ENCODE peak calls at places on chromosomes 16 and 17, in nine cellular contexts. L is MM.1S, G is neural progenitor cell, R is fibroblast of lung, E is HCT116, X is GM23248, I is colonic mucosa, Z is IMR-90, V is adipocyte. N is an unnamed sample.

GRCh38 chr16:84571506-84571905 is 46.4 kb downstream of the COTL1 start:
- DNase-seq in I (no peak), Z (no peak), X (no peak), E (no peak), V (no peak), G (no peak), R (no peak), L (no peak), N (no peak)

GRCh38 chr17:50558955-50559614 is 1.4 kb upstream of the CACNA1G start:
- DNase-seq in E (no peak), L (no peak), Z (no peak), X (no peak), V (no peak), I (peak; percentile 29), G (peak; percentile 86), R (no peak), N (peak; percentile 95)

GRCh38 chr17:10031606-10032005 is 126.5 kb upstream of the RCVRN start:
- DNase-seq in X (no peak), L (no peak), G (no peak), E (no peak), V (no peak), I (no peak), R (no peak), Z (no peak), N (no peak)

GRCh38 chr16:71230122-71230845 is at the start of gene HYDIN:
- DNase-seq in L (no peak), X (peak; percentile 63), I (peak; percentile 40), Z (peak; percentile 30), V (peak; percentile 57), R (peak; percentile 37), E (no peak), G (peak; percentile 98), N (peak; percentile 97)

GRCh38 chr17:4497101-4497824 is 1.4 kb upstream of the SPNS2 start:
- DNase-seq in V (peak; percentile 8), E (no peak), Z (peak; percentile 52), X (peak; percentile 42), L (peak; percentile 70), G (no peak), I (no peak), R (no peak), N (no peak)

GRCh38 chr17:37107406-37108083 is 158.8 kb downstream of the AATF start:
- DNase-seq in E (no peak), Z (peak; percentile 41), X (peak; percentile 57), L (no peak), G (no peak), V (peak; percentile 19), I (no peak), R (peak; percentile 18), N (peak; percentile 61)

GRCh38 chr17:20009052-20009301 is 182 bp upstream of the SPECC1 start:
- DNase-seq in I (no peak), V (no peak), Z (no peak), L (no peak), E (no peak), X (peak; percentile 65), R (no peak), G (no peak), N (no peak)

GRCh38 chr17:8797621-8798175 is 1.5 kb downstream of the MFSD6L start:
- DNase-seq in I (no peak), V (no peak), X (no peak), L (no peak), E (no peak), Z (no peak), R (no peak), G (no peak), N (peak; percentile 36)

GRCh38 chr16:47375423-47375822 is 85.4 kb downstream of the ITFG1 start:
- DNase-seq in X (no peak), V (no peak), Z (peak; percentile 28), E (no peak), L (no peak), I (no peak), R (no peak), G (no peak), N (no peak)

GRCh38 chr16:19169081-19169639 is 1.1 kb downstream of the SYT17 start:
- DNase-seq in L (no peak), R (no peak), I (peak; percentile 60), Z (no peak), G (no peak), E (no peak), X (no peak), V (no peak), N (peak; percentile 62)

DNA sequence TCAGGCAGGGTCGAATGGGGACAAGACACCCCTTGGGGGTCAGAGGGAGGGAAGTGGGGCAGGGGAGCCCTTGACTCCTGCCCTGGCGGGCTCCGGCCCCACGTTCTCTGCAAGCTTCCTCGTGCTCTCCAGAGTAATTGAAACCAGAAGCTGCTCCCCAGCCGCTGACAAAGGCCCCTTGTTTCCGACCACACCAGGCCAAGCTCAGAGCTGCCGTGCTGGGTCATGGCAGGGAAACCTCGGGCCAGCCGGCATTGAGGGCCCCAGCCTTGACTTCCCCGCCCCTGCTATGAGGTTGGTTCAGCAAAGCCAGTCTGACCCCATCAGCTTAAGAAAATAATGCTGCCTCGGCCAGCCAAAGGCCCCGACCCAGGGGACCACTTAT is 43.3 kb downstream of the TIMM22 start:
- DNase-seq in V (no peak), I (no peak), Z (no peak), L (no peak), X (no peak), R (no peak), G (no peak), E (no peak), N (no peak)
- H3K4me1 ChIP-seq in V (peaks cover 16% of the 10 kb centered on the region), I (no peaks in the 10 kb centered on the region), Z (no peaks in the 10 kb centered on the region), L (no peaks in the 10 kb centered on the region), X (no peaks in the 10 kb centered on the region), R (peaks cover 2% of the 10 kb centered on the region), G (peaks cover 24% of the 10 kb centered on the region), E (no peaks in the 10 kb centered on the region), N (no peaks in the 10 kb centered on the region)

DNA sequence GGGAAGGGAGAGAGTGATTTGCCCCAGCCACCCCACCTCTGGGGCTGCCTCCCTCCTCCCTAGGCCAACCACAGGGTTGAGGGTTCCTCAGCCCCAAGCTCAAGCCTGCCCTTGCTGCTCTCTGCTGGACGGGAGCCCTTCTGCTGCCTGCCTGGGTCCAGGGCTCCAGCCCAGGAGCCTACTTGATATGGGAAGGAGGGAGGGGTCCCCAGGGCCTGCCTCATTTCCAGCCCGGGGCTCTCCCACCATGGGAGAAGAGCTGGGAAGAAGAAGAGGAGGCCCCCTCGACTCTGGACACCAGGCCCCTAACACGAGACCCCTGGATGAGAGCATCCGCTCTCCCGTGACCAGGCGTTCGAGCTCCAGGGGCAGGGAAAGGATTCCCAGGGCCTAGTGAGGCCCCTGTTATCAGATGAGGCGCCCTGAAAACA is 726 bp downstream of the SLC16A5 start:
- DNase-seq in L (no peak), I (no peak), Z (no peak), R (no peak), X (no peak), G (peak; percentile 33), V (no peak), E (no peak), N (peak; percentile 83)
- H3K9ac ChIP-seq in L (no peak overlapping the region), I (peak overlapping the region; percentile 93), Z (peak overlapping the region; percentile 73), R (no peak overlapping the region), X (peak overlapping the region; percentile 82), G (peak overlapping the region; percentile 11), V (peak overlapping the region; percentile 92), E (peak overlapping the region; percentile 97), N (peak overlapping the region; percentile 90)

GRCh38 chr16:3375680-3376079 is 20.0 kb downstream of the OR2C1 start:
- DNase-seq in E (no peak), X (no peak), L (no peak), Z (no peak), I (no peak), V (no peak), R (no peak), G (no peak), N (no peak)

GRCh38 chr16:3383045-3383448 is 17.8 kb downstream of the ZSCAN32 start:
- DNase-seq in G (no peak), I (no peak), V (no peak), X (peak; percentile 5), L (no peak), R (no peak), E (no peak), Z (no peak), N (no peak)

DNA sequence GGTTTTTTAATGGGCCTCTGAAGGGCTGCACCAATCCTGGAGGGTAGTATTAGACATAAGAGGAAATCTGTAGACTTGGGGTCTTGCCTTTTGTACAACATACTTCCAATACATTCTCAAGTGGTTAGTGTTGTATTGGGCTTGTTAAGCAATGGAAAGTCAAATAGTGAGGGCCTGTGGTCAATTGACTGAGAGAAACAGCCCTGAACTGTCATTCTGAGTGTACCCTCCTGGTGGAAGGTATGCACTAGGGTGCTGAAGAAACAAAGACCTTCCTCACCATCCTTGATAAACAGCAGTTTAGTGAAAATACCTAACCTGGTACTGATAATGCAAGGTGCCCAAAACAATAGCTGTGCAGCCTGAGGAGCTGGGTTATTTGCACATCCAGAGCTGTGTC is 22.2 kb downstream of the OR2C1 start:
- DNase-seq in E (no peak), I (no peak), L (no peak), V (no peak), X (no peak), Z (no peak), R (no peak), G (no peak), N (no peak)
- H3K9me3 ChIP-seq in E (peaks cover 13% of the 10 kb centered on the region), I (peaks cover 14% of the 10 kb centered on the region), L (no peaks in the 10 kb centered on the region), V (peaks cover 64% of the 10 kb centered on the region), X (peaks cover 9% of the 10 kb centered on the region), Z (peaks cover 68% of the 10 kb centered on the region), R (peaks cover 8% of the 10 kb centered on the region), G (peaks cover 22% of the 10 kb centered on the region), N (peaks cover 29% of the 10 kb centered on the region)

GRCh38 chr17:77404812-77405581 is 264.2 kb downstream of the SEC14L1 start:
- DNase-seq in V (no peak), R (peak; percentile 58), X (peak; percentile 88), I (peak; percentile 62), E (no peak), G (no peak), Z (peak; percentile 86), L (no peak), N (no peak)

GRCh38 chr17:77400445-77400870 is 259.7 kb downstream of the SEC14L1 start:
- DNase-seq in X (peak; percentile 67), Z (no peak), E (no peak), V (no peak), R (no peak), L (no peak), G (peak; percentile 59), I (no peak), N (peak; percentile 90)

GRCh38 chr17:77399319-77399959 is 258.7 kb downstream of the SEC14L1 start:
- DNase-seq in R (no peak), V (no peak), I (no peak), G (no peak), E (no peak), X (no peak), L (no peak), Z (no peak), N (no peak)

GRCh38 chr17:77403854-77404253 is 263.1 kb downstream of the SEC14L1 start:
- DNase-seq in Z (no peak), R (no peak), I (no peak), E (no peak), G (no peak), V (no peak), L (no peak), X (no peak), N (no peak)

DNA sequence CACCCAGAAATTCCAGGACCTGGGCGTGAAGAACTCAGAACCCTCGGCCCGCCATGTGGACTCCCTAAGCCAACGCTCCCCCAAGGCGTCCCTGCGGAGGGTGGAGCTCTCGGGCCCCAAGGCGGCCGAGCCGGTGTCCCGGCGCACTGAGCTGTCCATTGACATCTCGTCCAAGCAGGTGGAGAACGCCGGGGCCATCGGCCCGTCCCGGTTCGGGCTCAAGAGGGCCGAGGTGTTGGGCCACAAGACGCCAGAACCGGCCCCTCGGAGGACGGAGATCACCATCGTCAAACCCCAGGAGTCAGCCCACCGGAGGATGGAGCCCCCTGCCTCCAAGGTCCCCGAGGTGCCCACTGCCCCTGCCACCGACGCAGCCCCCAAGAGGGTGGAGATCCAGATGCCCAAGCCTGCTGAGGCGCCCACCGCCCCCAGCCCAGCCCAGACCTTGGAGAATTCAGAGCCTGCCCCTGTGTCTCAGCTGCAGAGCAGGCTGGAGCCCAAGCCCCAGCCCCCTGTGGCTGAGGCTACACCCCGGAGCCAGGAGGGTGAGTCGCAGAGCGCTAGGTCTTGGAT is 261.5 kb downstream of the SEC14L1 start:
- DNase-seq in V (no peak), G (no peak), Z (no peak), R (no peak), E (no peak), L (no peak), X (no peak), I (no peak), N (no peak)
- H3K4me1 ChIP-seq in V (peaks cover 11% of the 10 kb centered on the region), G (peaks cover 6% of the 10 kb centered on the region), Z (peaks cover 38% of the 10 kb centered on the region), R (peaks cover 21% of the 10 kb centered on the region), E (no peaks in the 10 kb centered on the region), L (no peaks in the 10 kb centered on the region), X (peaks cover 48% of the 10 kb centered on the region), I (peaks cover 4% of the 10 kb centered on the region), N (no peaks in the 10 kb centered on the region)

N was measured in endodermal cell.